ENCODE peak calls at places on chromosomes 3 and 15, in ten cellular contexts. I is foreskin fibroblast; G is CD4-positive, CD25-positive, alpha-beta regulatory T cell; M is GM23248; A is lung; L is skeletal muscle cell; X is left lung; Y is kidney; O is MM.1S; E is sigmoid colon. J is an unnamed sample.

GRCh38 chr3:27559835-27560234 is 75.7 kb upstream of the SLC4A7 start:
- DNase-seq in I (peak), G (no peak), M (peak), A (peak), L (peak), X (no peak), Y (no peak), O (no peak), E (peak), J (no peak)

GRCh38 chr15:54149115-54149531 is 170.9 kb downstream of the UNC13C start:
- DNase-seq in I (no peak), G (no peak), M (no peak), A (no peak), L (peak), X (no peak), Y (no peak), O (no peak), E (no peak), J (no peak)

GRCh38 chr3:27034255-27034654 is 334.9 kb downstream of the NEK10 start:
- DNase-seq in I (no peak), G (no peak), M (no peak), A (no peak), L (no peak), X (no peak), Y (no peak), O (no peak), E (no peak), J (no peak)

GRCh38 chr15:38216763-38217162 is 35.9 kb upstream of the SPRED1 start:
- DNase-seq in I (peak), G (no peak), M (peak), A (no peak), L (no peak), X (no peak), Y (no peak), O (no peak), E (no peak), J (no peak)

GRCh38 chr3:189393598-189393997 is 221.8 kb downstream of the TPRG1 start:
- DNase-seq in I (no peak), G (peak), M (no peak), A (no peak), L (peak), X (no peak), Y (no peak), O (no peak), E (no peak), J (no peak)

GRCh38 chr3:8845641-8846040 is 76.2 kb upstream of the OXTR start:
- DNase-seq in I (peak), G (no peak), M (peak), A (no peak), L (no peak), X (no peak), Y (no peak), O (no peak), E (no peak), J (no peak)

GRCh38 chr3:13879102-13879945 is 547 bp downstream of the WNT7A start:
- DNase-seq in I (peak), G (no peak), M (no peak), A (no peak), L (no peak), X (peak), Y (peak), O (no peak), E (no peak), J (no peak)

GRCh38 chr15:90887037-90887481 is 2.8 kb downstream of the FES start:
- DNase-seq in I (no peak), G (no peak), M (no peak), A (no peak), L (no peak), X (peak), Y (peak), O (no peak), E (peak), J (no peak)

GRCh38 chr3:31567036-31567435 is 34.3 kb downstream of the STT3B start:
- DNase-seq in I (no peak), G (peak), M (no peak), A (no peak), L (no peak), X (no peak), Y (no peak), O (no peak), E (no peak), J (peak)

GRCh38 chr15:57060799-57061198 is 142.4 kb downstream of the TCF12 start:
- DNase-seq in I (peak), G (no peak), M (peak), A (no peak), L (peak), X (no peak), Y (no peak), O (no peak), E (no peak), J (no peak)

GRCh38 chr3:27686642-27687041 is 35.5 kb downstream of the EOMES start:
- DNase-seq in I (peak), G (no peak), M (peak), A (no peak), L (no peak), X (no peak), Y (no peak), O (no peak), E (no peak), J (no peak)

GRCh38 chr3:153173758-153174516 is 11.9 kb downstream of the RAP2B start:
- DNase-seq in I (peak), G (no peak), M (peak), A (no peak), L (peak), X (no peak), Y (no peak), O (no peak), E (no peak), J (no peak)

GRCh38 chr3:190621971-190622370 is 108.1 kb downstream of the IL1RAP start:
- DNase-seq in I (no peak), G (no peak), M (peak), A (no peak), L (no peak), X (no peak), Y (no peak), O (no peak), E (no peak), J (no peak)

GRCh38 chr15:66822576-66822975 is 120.5 kb downstream of the SMAD6 start:
- DNase-seq in I (no peak), G (no peak), M (no peak), A (no peak), L (no peak), X (no peak), Y (no peak), O (no peak), E (peak), J (no peak)

GRCh38 chr3:101643009-101643844 is 33.7 kb downstream of the ZBTB11 start:
- DNase-seq in I (no peak), G (peak), M (no peak), A (no peak), L (no peak), X (no peak), Y (no peak), O (no peak), E (no peak), J (no peak)

GRCh38 chr3:129656659-129657247 is 50.3 kb upstream of the PLXND1 start:
- DNase-seq in I (no peak), G (no peak), M (no peak), A (no peak), L (no peak), X (no peak), Y (no peak), O (no peak), E (no peak), J (no peak)

GRCh38 chr3:194306771-194307640 is 44.1 kb downstream of the CPN2 start:
- DNase-seq in I (no peak), G (peak), M (no peak), A (no peak), L (no peak), X (no peak), Y (no peak), O (peak), E (peak), J (peak)

DNA sequence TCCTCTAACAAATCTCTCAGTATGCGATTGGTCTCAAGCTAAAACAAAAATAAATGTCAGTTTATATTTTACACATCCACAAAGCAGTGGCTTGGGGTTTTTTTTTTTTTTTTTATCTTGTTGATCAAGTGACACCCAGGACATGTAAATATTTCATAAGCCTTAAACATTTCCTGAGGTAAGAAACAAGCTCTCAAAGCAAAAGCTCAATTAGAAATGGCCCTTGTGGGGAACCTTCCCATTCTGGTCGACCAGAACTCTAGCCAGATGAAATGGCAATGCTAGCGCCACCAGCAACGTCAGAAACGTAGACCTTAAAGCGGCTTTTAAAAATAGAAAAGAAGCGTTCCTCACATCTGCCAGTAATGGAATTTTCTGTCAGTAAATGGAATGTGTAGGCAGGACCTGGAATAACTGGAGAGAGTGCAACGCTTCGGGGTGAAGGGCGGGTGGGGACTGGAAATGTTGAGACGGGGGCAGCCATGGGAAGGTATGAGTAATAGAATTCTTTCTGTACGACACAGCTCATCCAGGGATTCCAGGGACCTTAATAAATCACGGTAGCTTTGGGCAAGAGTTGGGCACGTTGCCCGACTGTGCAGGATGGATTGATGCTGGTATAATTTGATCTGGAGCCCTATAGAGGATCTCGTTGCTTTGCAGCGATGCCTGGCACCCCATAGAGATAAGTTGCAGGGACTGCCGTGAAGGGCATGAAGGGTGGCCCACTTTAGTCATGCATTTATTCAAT is 44.4 kb downstream of the BTD start:
- DNase-seq in I (peak), G (no peak), M (peak), A (no peak), L (peak), X (no peak), Y (no peak), O (no peak), E (peak), J (no peak)
- H3K4me3 ChIP-seq in I (no peak), G (no peak), M (peak), A (no peak), L (no peak), X (no peak), Y (no peak), O (no peak), E (no peak), J (no peak)

DNA sequence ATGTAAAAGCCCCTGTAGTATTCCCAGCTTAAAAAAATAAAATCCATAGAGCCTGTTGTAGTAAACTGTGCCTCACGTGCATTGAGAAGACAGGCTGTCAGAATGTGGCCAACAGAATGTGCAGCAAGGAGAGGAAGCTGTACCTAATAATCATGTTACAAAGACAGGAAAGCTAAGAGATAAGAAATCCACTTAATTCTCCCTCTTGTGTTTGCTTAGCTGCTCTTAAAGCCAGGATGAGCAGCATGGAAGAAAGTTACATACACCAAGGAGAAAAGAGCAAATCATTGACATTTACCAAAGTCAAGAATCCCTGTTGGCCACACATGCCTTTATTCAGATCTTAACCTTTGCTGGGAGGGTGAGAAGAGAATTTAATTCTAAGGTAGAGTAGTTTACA is 85.9 kb downstream of the TNIK start:
- DNase-seq in I (no peak), G (no peak), M (peak), A (no peak), L (no peak), X (no peak), Y (no peak), O (no peak), E (no peak), J (no peak)
- H3K4me3 ChIP-seq in I (no peak), G (no peak), M (no peak), A (no peak), L (no peak), X (no peak), Y (no peak), O (no peak), E (no peak), J (no peak)

DNA sequence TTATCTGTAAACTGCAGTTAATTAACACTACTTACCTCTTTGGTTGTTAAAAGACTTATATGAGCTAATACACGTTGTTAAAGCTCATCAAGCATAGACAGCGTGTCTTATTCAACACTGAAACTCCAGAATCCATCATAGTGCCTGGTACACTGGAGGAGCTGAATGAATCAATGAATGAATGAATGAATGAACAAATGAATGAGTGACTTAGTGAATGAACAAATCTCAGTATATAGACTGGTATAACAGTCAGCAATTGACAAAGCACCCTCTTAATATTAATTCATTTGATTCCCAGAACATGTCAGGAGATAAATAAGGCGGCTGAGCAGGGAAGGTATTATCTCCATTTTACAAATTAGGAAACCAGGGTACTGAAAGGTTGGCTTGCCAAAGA is 7.1 kb downstream of the CASR start:
- DNase-seq in I (no peak), G (no peak), M (no peak), A (no peak), L (no peak), X (no peak), Y (no peak), O (no peak), E (no peak), J (no peak)
- H3K4me3 ChIP-seq in I (no peak), G (no peak), M (no peak), A (no peak), L (no peak), X (no peak), Y (no peak), O (no peak), E (no peak), J (no peak)

DNA sequence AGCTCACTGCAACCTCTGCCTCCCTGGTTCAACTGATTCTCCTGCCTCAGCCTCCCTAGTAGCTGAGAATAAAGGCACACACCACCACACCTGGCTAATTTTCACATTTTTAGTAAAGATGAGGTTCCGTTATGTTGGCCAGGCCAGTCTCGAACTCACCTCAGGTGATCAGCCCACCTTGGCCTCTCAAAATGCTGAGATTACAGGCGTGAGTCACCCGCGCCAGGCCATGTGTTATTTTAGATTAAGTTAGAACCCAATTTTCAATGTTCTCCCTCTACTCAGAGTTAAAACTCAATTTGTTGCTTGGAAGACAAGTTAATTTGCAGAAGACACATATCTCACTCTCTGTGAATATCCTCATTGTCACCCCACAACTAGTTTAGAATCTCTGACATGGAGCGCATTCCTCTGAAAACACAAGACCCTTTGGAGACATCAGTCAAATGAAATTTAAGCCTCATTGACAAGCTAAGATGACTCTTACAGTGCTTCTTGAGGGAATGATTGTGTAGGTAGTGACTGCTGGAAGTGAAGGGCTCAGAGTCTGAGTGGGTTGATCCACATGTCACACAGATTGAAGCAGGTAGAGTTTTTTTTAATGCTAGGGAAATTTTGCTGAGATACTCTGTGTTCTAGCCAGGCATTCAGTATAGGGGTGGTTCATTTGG is 60.6 kb upstream of the FRMD4B start:
- DNase-seq in I (no peak), G (no peak), M (no peak), A (no peak), L (no peak), X (no peak), Y (no peak), O (no peak), E (no peak), J (no peak)
- H3K4me3 ChIP-seq in I (no peak), G (no peak), M (no peak), A (no peak), L (no peak), X (no peak), Y (no peak), O (no peak), E (no peak), J (no peak)

GRCh38 chr15:99633655-99634054 is 67.9 kb downstream of the MEF2A start:
- DNase-seq in I (no peak), G (no peak), M (no peak), A (no peak), L (no peak), X (no peak), Y (no peak), O (no peak), E (no peak), J (no peak)

GRCh38 chr15:99631256-99631655 is 65.5 kb downstream of the MEF2A start:
- DNase-seq in I (no peak), G (no peak), M (no peak), A (no peak), L (no peak), X (no peak), Y (no peak), O (peak), E (no peak), J (no peak)

GRCh38 chr15:99632521-99632920 is 66.7 kb downstream of the MEF2A start:
- DNase-seq in I (no peak), G (no peak), M (no peak), A (no peak), L (no peak), X (no peak), Y (no peak), O (no peak), E (no peak), J (no peak)

GRCh38 chr15:99628374-99629001 is 62.7 kb downstream of the MEF2A start:
- DNase-seq in I (no peak), G (no peak), M (no peak), A (no peak), L (no peak), X (no peak), Y (no peak), O (no peak), E (no peak), J (no peak)

GRCh38 chr15:99630607-99631131 is 64.9 kb downstream of the MEF2A start:
- DNase-seq in I (no peak), G (no peak), M (no peak), A (no peak), L (no peak), X (no peak), Y (no peak), O (no peak), E (no peak), J (no peak)
- H3K4me3 ChIP-seq in I (no peak), G (peak), M (no peak), A (no peak), L (no peak), X (no peak), Y (no peak), O (no peak), E (no peak), J (no peak)